ENCODE peak calls at places on chromosomes 3 and 15, in ten cellular contexts. W is erythroblast; B is NCI-H774; D is GM23338; Q is left ventricle myocardium superior; A is G401; U is activated naive CD4-positive, alpha-beta T cell treated with Interleukin-2 at 50 U/mL for 16 hours; P is activated gamma-delta T cell treated with Interleukin-2 at 50 U/mL for 16 hours; X is COLO829; I is HuH-7. G is an unnamed sample.

GRCh38 chr3:43996379-43997301 is 245.0 kb upstream of the TOPAZ1 start:
- DNase-seq in W (no peak), B (no peak), D (peak; percentile 76), Q (no peak), A (peak; percentile 13), U (no peak), P (no peak), X (no peak), I (no peak), G (no peak)

GRCh38 chr15:55737373-55737772 is 5.6 kb downstream of the PRTG start:
- DNase-seq in W (peak; percentile 18), B (no peak), D (peak; percentile 62), Q (no peak), A (no peak), U (no peak), P (no peak), X (peak; percentile 38), I (no peak), G (no peak)

GRCh38 chr3:107910713-107911259 is 180.0 kb downstream of the CD47 start:
- DNase-seq in W (no peak), B (no peak), D (no peak), Q (no peak), A (no peak), U (peak; percentile 8), P (no peak), X (no peak), I (no peak), G (no peak)

GRCh38 chr3:48832691-48833090 is 15.0 kb downstream of the PRKAR2A start:
- DNase-seq in W (no peak), B (no peak), D (no peak), Q (no peak), A (no peak), U (no peak), P (no peak), X (no peak), I (no peak), G (no peak)

GRCh38 chr15:78634251-78635145 is 6.5 kb downstream of the CHRNB4 start:
- DNase-seq in W (no peak), B (no peak), D (no peak), Q (no peak), A (no peak), U (no peak), P (no peak), X (no peak), I (no peak), G (no peak)

GRCh38 chr3:125357032-125357658 is 18.0 kb downstream of the ZNF148 start:
- DNase-seq in W (peak; percentile 61), B (no peak), D (peak; percentile 78), Q (peak; percentile 74), A (peak; percentile 18), U (peak; percentile 48), P (peak; percentile 41), X (peak; percentile 23), I (no peak), G (no peak)

GRCh38 chr3:197511130-197511529 is 44.6 kb downstream of the BDH1 start:
- DNase-seq in W (no peak), B (no peak), D (no peak), Q (no peak), A (peak; percentile 0), U (no peak), P (no peak), X (no peak), I (no peak), G (no peak)

GRCh38 chr15:36940636-36941285 is 159.6 kb downstream of the MEIS2 start:
- DNase-seq in W (no peak), B (no peak), D (no peak), Q (no peak), A (no peak), U (no peak), P (no peak), X (no peak), I (no peak), G (no peak)

GRCh38 chr3:148512648-148513047 is 185.1 kb upstream of the AGTR1 start:
- DNase-seq in W (no peak), B (no peak), D (no peak), Q (no peak), A (no peak), U (no peak), P (no peak), X (no peak), I (no peak), G (no peak)

GRCh38 chr3:46438831-46439230 is 25.9 kb downstream of the LTF start:
- DNase-seq in W (no peak), B (no peak), D (no peak), Q (no peak), A (peak; percentile 73), U (no peak), P (no peak), X (no peak), I (no peak), G (no peak)

GRCh38 chr3:98906230-98906629 is 4.7 kb upstream of the DCBLD2 start:
- DNase-seq in W (no peak), B (no peak), D (no peak), Q (no peak), A (no peak), U (no peak), P (no peak), X (peak; percentile 91), I (no peak), G (no peak)

GRCh38 chr3:127655641-127656040 is 17.1 kb upstream of the ABTB1 start:
- DNase-seq in W (no peak), B (no peak), D (no peak), Q (no peak), A (no peak), U (no peak), P (no peak), X (peak; percentile 35), I (no peak), G (no peak)

GRCh38 chr3:17972476-17972875 is 230.0 kb upstream of the TBC1D5 start:
- DNase-seq in W (no peak), B (no peak), D (no peak), Q (no peak), A (no peak), U (no peak), P (no peak), X (no peak), I (no peak), G (no peak)

GRCh38 chr15:66735909-66736305 is 33.9 kb downstream of the SMAD6 start:
- DNase-seq in W (no peak), B (no peak), D (no peak), Q (peak; percentile 52), A (no peak), U (no peak), P (no peak), X (no peak), I (no peak), G (no peak)

GRCh38 chr15:25705430-25706115 is 157.6 kb downstream of the ATP10A start:
- DNase-seq in W (no peak), B (no peak), D (no peak), Q (no peak), A (no peak), U (no peak), P (no peak), X (no peak), I (no peak), G (no peak)

GRCh38 chr3:123755085-123755484 is 129.0 kb downstream of the MYLK start:
- DNase-seq in W (no peak), B (no peak), D (no peak), Q (no peak), A (no peak), U (no peak), P (no peak), X (no peak), I (peak; percentile 79), G (no peak)

GRCh38 chr3:24100694-24101402 is 155.8 kb downstream of the NR1D2 start:
- DNase-seq in W (no peak), B (no peak), D (no peak), Q (no peak), A (no peak), U (no peak), P (no peak), X (no peak), I (peak; percentile 53), G (no peak)

GRCh38 chr3:186806173-186807055 is at the start of gene RFC4:
- DNase-seq in W (peak; percentile 93), B (peak; percentile 95), D (peak; percentile 88), Q (peak; percentile 93), A (peak; percentile 89), U (peak; percentile 87), P (peak; percentile 77), X (peak; percentile 78), I (peak; percentile 83), G (peak; percentile 87)

GRCh38 chr3:65597952-65598413 is 440.7 kb downstream of the MAGI1 start:
- DNase-seq in W (no peak), B (no peak), D (peak; percentile 92), Q (no peak), A (peak; percentile 32), U (no peak), P (no peak), X (no peak), I (no peak), G (no peak)

GRCh38 chr3:119664850-119665379 is 4.5 kb upstream of the POPDC2 start:
- DNase-seq in W (no peak), B (no peak), D (no peak), Q (no peak), A (no peak), U (no peak), P (no peak), X (no peak), I (no peak), G (no peak)

GRCh38 chr15:68209735-68210408 is 4.7 kb upstream of the CALML4 start:
- DNase-seq in W (no peak), B (no peak), D (no peak), Q (no peak), A (no peak), U (peak; percentile 23), P (no peak), X (no peak), I (no peak), G (no peak)

GRCh38 chr3:113232367-113232766 is 21.0 kb downstream of the BOC start:
- DNase-seq in W (no peak), B (no peak), D (no peak), Q (no peak), A (no peak), U (no peak), P (no peak), X (no peak), I (no peak), G (no peak)

GRCh38 chr15:67914537-67915373 is 74.9 kb upstream of the RNU6-1 start:
- DNase-seq in W (no peak), B (peak; percentile 67), D (peak; percentile 61), Q (peak; percentile 72), A (peak; percentile 70), U (no peak), P (no peak), X (peak; percentile 16), I (peak; percentile 29), G (peak; percentile 80)

GRCh38 chr15:78691167-78691872 is 50.3 kb upstream of the CHRNB4 start:
- DNase-seq in W (no peak), B (no peak), D (no peak), Q (no peak), A (no peak), U (no peak), P (no peak), X (no peak), I (no peak), G (no peak)

GRCh38 chr3:155595371-155595770 is 149.5 kb downstream of the PLCH1 start:
- DNase-seq in W (no peak), B (no peak), D (no peak), Q (no peak), A (no peak), U (no peak), P (no peak), X (no peak), I (no peak), G (no peak)

GRCh38 chr15:44194397-44195150 is 497 bp downstream of the FRMD5 start:
- DNase-seq in W (peak; percentile 54), B (peak; percentile 64), D (no peak), Q (no peak), A (peak; percentile 57), U (peak; percentile 30), P (peak; percentile 19), X (peak; percentile 35), I (no peak), G (no peak)

GRCh38 chr15:69524296-69524695 is 71.7 kb downstream of the RPLP1 start:
- DNase-seq in W (no peak), B (no peak), D (no peak), Q (no peak), A (no peak), U (no peak), P (no peak), X (no peak), I (no peak), G (no peak)

GRCh38 chr15:90020041-90020735 is 19.1 kb downstream of the ZNF710 start:
- DNase-seq in W (no peak), B (no peak), D (no peak), Q (no peak), A (no peak), U (no peak), P (no peak), X (no peak), I (no peak), G (no peak)

G was measured in right atrium auricular region.